ENCODE peak calls at places on chromosomes 16 and 17, in four cellular contexts. H is HAP-1, K is lower lobe of right lung, X is prostate gland. O is an unnamed sample.

GRCh38 chr16:51510416-51510815 is 359.3 kb upstream of the SALL1 start:
- DNase-seq in H (no peak), K (no peak), X (no peak), O (no peak)

GRCh38 chr16:57959804-57960203 is 11.1 kb downstream of the CNGB1 start:
- DNase-seq in H (no peak), K (no peak), X (no peak), O (no peak)

GRCh38 chr16:5059386-5060072 is 6.2 kb downstream of the C16orf89 start:
- DNase-seq in H (no peak), K (no peak), X (no peak), O (no peak)

GRCh38 chr17:77366558-77367245 is 225.9 kb downstream of the SEC14L1 start:
- DNase-seq in H (no peak), K (no peak), X (no peak), O (peak; percentile 59)

GRCh38 chr16:49463529-49463928 is 89.9 kb downstream of the C16orf78 start:
- DNase-seq in H (no peak), K (no peak), X (no peak), O (no peak)

GRCh38 chr17:59151591-59151990 is 3.4 kb downstream of the SKA2 start:
- DNase-seq in H (no peak), K (no peak), X (no peak), O (no peak)

GRCh38 chr17:76612977-76613851 is 27.6 kb upstream of the ST6GALNAC2 start:
- DNase-seq in H (no peak), K (no peak), X (no peak), O (no peak)

GRCh38 chr17:61477204-61477834 is 25.1 kb downstream of the TBX4 start:
- DNase-seq in H (no peak), K (peak; percentile 39), X (no peak), O (no peak)

GRCh38 chr17:35790826-35791225 is 4.6 kb downstream of the MMP28 start:
- DNase-seq in H (no peak), K (no peak), X (no peak), O (no peak)

GRCh38 chr17:35795871-35796265 is 427 bp upstream of the MMP28 start:
- DNase-seq in H (no peak), K (no peak), X (no peak), O (no peak)

GRCh38 chr17:35791681-35792350 is 3.6 kb downstream of the MMP28 start:
- DNase-seq in H (no peak), K (no peak), X (no peak), O (no peak)

GRCh38 chr17:35795007-35795870 is at the start of gene MMP28:
- DNase-seq in H (no peak), K (peak; percentile 75), X (no peak), O (peak; percentile 73)

DNA sequence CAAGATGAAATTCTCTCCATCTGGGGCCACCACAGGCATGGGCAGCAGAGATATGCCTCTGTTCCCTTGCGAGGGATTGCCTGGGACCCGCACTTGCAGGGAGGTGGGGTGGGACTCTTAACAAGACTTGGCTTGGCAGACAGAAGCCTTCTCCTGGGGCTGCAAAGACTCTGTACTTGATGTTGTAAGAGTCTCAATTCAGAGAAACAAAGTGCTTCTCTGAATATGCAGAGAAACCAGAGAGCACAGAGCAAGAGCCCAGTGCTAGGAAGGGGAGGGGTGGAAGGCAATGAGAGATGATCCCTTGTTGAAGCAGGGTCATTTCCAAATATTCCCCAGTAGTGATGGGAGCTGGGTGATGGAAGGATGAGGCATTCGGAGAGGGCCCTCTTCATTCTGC is 2.2 kb downstream of the MMP28 start:
- DNase-seq in H (no peak), K (no peak), X (no peak), O (no peak)
- H3K27me3 ChIP-seq in H (peaks cover 30% of the 10 kb centered on the region), K (peaks cover 18% of the 10 kb centered on the region), X (no peaks in the 10 kb centered on the region), O (no peaks in the 10 kb centered on the region)

GRCh38 chr17:17077861-17078732 is 35.8 kb downstream of the MPRIP start:
- DNase-seq in H (no peak), K (peak; percentile 38), X (no peak), O (peak; percentile 66)
- H3K4me1 ChIP-seq in H (no peaks in the 10 kb centered on the region), K (peaks cover 86% of the 10 kb centered on the region), X (peaks cover 3% of the 10 kb centered on the region), O (peaks cover 33% of the 10 kb centered on the region)

GRCh38 chr17:7719661-7720060 is 2.1 kb downstream of the DNAH2 start:
- DNase-seq in H (no peak), K (no peak), X (no peak), O (no peak)
- H3K27me3 ChIP-seq in H (no peaks in the 10 kb centered on the region), K (peaks cover 29% of the 10 kb centered on the region), X (no peaks in the 10 kb centered on the region), O (no peaks in the 10 kb centered on the region)

GRCh38 chr17:39701012-39701783 is 1.3 kb downstream of the ERBB2 start:
- DNase-seq in H (no peak), K (no peak), X (no peak), O (no peak)
- H3K4me1 ChIP-seq in H (peaks cover 3% of the 10 kb centered on the region), K (peaks cover 55% of the 10 kb centered on the region), X (peaks cover 33% of the 10 kb centered on the region), O (peaks cover 40% of the 10 kb centered on the region)

DNA sequence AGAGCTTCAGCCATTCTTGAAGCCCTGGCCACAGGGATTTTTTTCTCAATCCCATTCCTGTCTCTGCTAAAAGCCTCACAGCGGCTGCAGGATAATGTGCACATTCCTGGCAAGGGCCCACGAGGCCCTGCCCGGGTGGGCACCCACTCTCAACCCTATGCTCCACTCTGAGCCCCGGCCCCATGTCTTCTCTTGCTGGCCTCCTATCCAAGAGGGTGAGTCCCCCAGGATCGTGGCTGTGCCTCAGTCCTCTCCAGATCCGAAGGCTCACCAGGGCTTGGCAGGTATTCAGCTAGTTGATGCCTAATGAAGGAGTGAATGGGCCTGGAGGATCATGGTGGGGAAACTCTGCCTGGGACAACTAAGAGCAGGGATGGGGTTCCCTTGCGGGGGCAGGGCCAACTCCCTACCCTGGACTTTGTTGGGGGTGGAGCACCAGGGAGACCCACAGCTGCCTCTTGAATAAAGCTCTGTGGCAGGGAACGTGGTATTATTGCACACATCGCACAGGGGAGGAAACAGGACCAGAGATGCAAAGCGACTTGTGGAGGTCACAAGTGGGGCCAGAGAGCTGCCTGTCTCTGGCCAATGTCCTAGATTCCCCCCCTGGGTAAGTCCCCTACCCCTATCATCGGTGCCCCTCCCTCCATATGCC is 5.4 kb downstream of the ARHGAP27 start:
- DNase-seq in H (no peak), K (peak; percentile 46), X (no peak), O (peak; percentile 36)
- H3K27me3 ChIP-seq in H (no peaks in the 10 kb centered on the region), K (no peaks in the 10 kb centered on the region), X (no peaks in the 10 kb centered on the region), O (no peaks in the 10 kb centered on the region)

GRCh38 chr16:56855201-56855600 is 9.8 kb upstream of the SLC12A3 start:
- DNase-seq in H (no peak), K (peak; percentile 35), X (no peak), O (no peak)

GRCh38 chr16:56852401-56852730 is 12.6 kb upstream of the SLC12A3 start:
- DNase-seq in H (no peak), K (no peak), X (no peak), O (peak; percentile 10)

GRCh38 chr16:56851671-56852400 is 13.2 kb upstream of the SLC12A3 start:
- DNase-seq in H (no peak), K (no peak), X (no peak), O (no peak)

GRCh38 chr16:56855936-56856335 is 9.1 kb upstream of the SLC12A3 start:
- DNase-seq in H (no peak), K (peak; percentile 4), X (no peak), O (peak; percentile 23)

GRCh38 chr16:56852968-56853367 is 12.0 kb upstream of the SLC12A3 start:
- DNase-seq in H (no peak), K (no peak), X (no peak), O (peak; percentile 44)
- H3K4me1 ChIP-seq in H (no peaks in the 10 kb centered on the region), K (peaks cover 24% of the 10 kb centered on the region), X (no peaks in the 10 kb centered on the region), O (no peaks in the 10 kb centered on the region)

DNA sequence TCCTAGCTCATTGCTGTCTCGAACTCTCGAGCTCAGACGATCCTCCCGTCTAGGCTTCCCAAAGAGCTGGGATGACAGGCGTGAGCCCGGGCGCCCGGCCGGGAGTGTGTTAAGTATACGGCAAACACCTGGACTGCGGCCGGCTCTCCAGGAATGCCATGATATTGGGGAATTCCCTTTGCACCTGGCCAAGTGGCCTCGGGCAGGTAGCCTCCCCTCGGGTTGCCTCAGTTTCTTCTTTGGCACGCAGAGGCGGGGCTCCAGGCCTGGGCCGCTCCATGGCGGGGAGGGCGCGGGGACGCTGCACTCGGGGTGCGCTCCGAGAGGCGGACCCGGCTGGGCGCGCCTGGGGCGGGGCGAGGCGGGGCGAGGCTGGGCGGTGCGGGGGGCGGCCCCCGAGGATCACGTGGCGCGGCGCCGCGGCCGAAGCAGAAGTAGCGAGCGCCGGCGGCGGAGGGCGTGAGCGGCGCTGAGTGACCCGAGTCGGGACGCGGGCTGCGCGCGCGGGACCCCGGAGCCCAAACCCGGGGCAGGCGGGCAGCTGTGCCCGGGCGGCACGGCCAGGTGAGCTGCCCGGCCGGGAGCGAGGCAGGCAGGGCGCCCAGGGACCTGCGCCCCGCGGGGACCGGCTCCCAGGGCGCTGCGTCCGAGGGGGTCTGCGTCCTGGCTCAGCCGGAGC is at the start of gene PLCG2:
- DNase-seq in H (peak; percentile 56), K (peak; percentile 89), X (peak; percentile 74), O (peak; percentile 67)
- H3K27me3 ChIP-seq in H (no peaks in the 10 kb centered on the region), K (no peaks in the 10 kb centered on the region), X (no peaks in the 10 kb centered on the region), O (no peaks in the 10 kb centered on the region)

O was measured in pancreas.